ENCODE peak calls at places on chromosomes 16 and 17, in six cellular contexts. One of them, this sample, is unnamed.

GRCh38 chr16:85519540-85520231 is 93.4 kb upstream of the GSE1 start:
- DNase-seq in BE2C: no peak
- DNase-seq in heart right ventricle: no peak
- DNase-seq in effector memory CD4-positive, alpha-beta T cell: no peak
- DNase-seq in ovary: no peak
- DNase-seq in endodermal cell: no peak
- DNase-seq in this sample: no peak

GRCh38 chr17:1188812-1189211 is 9.0 kb upstream of the ABR start:
- DNase-seq in BE2C: no peak
- DNase-seq in heart right ventricle: peak
- DNase-seq in effector memory CD4-positive, alpha-beta T cell: no peak
- DNase-seq in ovary: peak
- DNase-seq in endodermal cell: no peak
- DNase-seq in this sample: peak

GRCh38 chr16:87216824-87217205 is 100.4 kb downstream of the C16orf95 start:
- DNase-seq in BE2C: no peak
- DNase-seq in heart right ventricle: no peak
- DNase-seq in effector memory CD4-positive, alpha-beta T cell: no peak
- DNase-seq in ovary: no peak
- DNase-seq in endodermal cell: no peak
- DNase-seq in this sample: no peak

GRCh38 chr16:89172901-89173628 is 1.5 kb downstream of the CDH15 start:
- DNase-seq in BE2C: no peak
- DNase-seq in heart right ventricle: no peak
- DNase-seq in effector memory CD4-positive, alpha-beta T cell: no peak
- DNase-seq in ovary: no peak
- DNase-seq in endodermal cell: no peak
- DNase-seq in this sample: no peak

GRCh38 chr17:1705004-1705403 is 5.2 kb downstream of the TLCD2 start:
- DNase-seq in BE2C: no peak
- DNase-seq in heart right ventricle: no peak
- DNase-seq in effector memory CD4-positive, alpha-beta T cell: no peak
- DNase-seq in ovary: no peak
- DNase-seq in endodermal cell: no peak
- DNase-seq in this sample: no peak

GRCh38 chr16:69112285-69113129 is 7.1 kb downstream of the HAS3 start:
- DNase-seq in BE2C: peak
- DNase-seq in heart right ventricle: peak
- DNase-seq in effector memory CD4-positive, alpha-beta T cell: no peak
- DNase-seq in ovary: no peak
- DNase-seq in endodermal cell: peak
- DNase-seq in this sample: peak

GRCh38 chr17:63932008-63932561 is at the start of gene CD79B:
- DNase-seq in BE2C: no peak
- DNase-seq in heart right ventricle: peak
- DNase-seq in effector memory CD4-positive, alpha-beta T cell: no peak
- DNase-seq in ovary: no peak
- DNase-seq in endodermal cell: no peak
- DNase-seq in this sample: no peak

GRCh38 chr17:37490638-37491614 is 1.2 kb downstream of the DUSP14 start:
- DNase-seq in BE2C: no peak
- DNase-seq in heart right ventricle: peak
- DNase-seq in effector memory CD4-positive, alpha-beta T cell: no peak
- DNase-seq in ovary: peak
- DNase-seq in endodermal cell: peak
- DNase-seq in this sample: peak

GRCh38 chr16:12868169-12868568 is 33.2 kb upstream of the SHISA9 start:
- DNase-seq in BE2C: no peak
- DNase-seq in heart right ventricle: no peak
- DNase-seq in effector memory CD4-positive, alpha-beta T cell: no peak
- DNase-seq in ovary: no peak
- DNase-seq in endodermal cell: no peak
- DNase-seq in this sample: no peak

GRCh38 chr16:88505405-88506082 is 52.5 kb downstream of the ZFPM1 start:
- DNase-seq in BE2C: peak
- DNase-seq in heart right ventricle: no peak
- DNase-seq in effector memory CD4-positive, alpha-beta T cell: peak
- DNase-seq in ovary: peak
- DNase-seq in endodermal cell: peak
- DNase-seq in this sample: no peak

GRCh38 chr17:2125013-2125535 is 70.2 kb downstream of the HIC1 start:
- DNase-seq in BE2C: no peak
- DNase-seq in heart right ventricle: no peak
- DNase-seq in effector memory CD4-positive, alpha-beta T cell: no peak
- DNase-seq in ovary: no peak
- DNase-seq in endodermal cell: peak
- DNase-seq in this sample: peak

GRCh38 chr16:56931253-56931768 is 631 bp upstream of the HERPUD1 start:
- DNase-seq in BE2C: no peak
- DNase-seq in heart right ventricle: peak
- DNase-seq in effector memory CD4-positive, alpha-beta T cell: no peak
- DNase-seq in ovary: peak
- DNase-seq in endodermal cell: no peak
- DNase-seq in this sample: no peak

GRCh38 chr16:57775661-57776469 is 26.4 kb downstream of the KIFC3 start:
- DNase-seq in BE2C: peak
- DNase-seq in heart right ventricle: no peak
- DNase-seq in effector memory CD4-positive, alpha-beta T cell: no peak
- DNase-seq in ovary: no peak
- DNase-seq in endodermal cell: peak
- DNase-seq in this sample: no peak

GRCh38 chr17:47660064-47660492 is 10.4 kb downstream of the KPNB1 start:
- DNase-seq in BE2C: no peak
- DNase-seq in heart right ventricle: no peak
- DNase-seq in effector memory CD4-positive, alpha-beta T cell: no peak
- DNase-seq in ovary: no peak
- DNase-seq in endodermal cell: no peak
- DNase-seq in this sample: no peak

GRCh38 chr16:7744546-7745294 is 412.1 kb downstream of the RBFOX1 start:
- DNase-seq in BE2C: no peak
- DNase-seq in heart right ventricle: no peak
- DNase-seq in effector memory CD4-positive, alpha-beta T cell: no peak
- DNase-seq in ovary: no peak
- DNase-seq in endodermal cell: no peak
- DNase-seq in this sample: no peak

GRCh38 chr16:66858740-66859396 is 14.7 kb downstream of the CA7 start:
- DNase-seq in BE2C: peak
- DNase-seq in heart right ventricle: peak
- DNase-seq in effector memory CD4-positive, alpha-beta T cell: no peak
- DNase-seq in ovary: no peak
- DNase-seq in endodermal cell: peak
- DNase-seq in this sample: peak

GRCh38 chr16:28321700-28322411 is 29.5 kb downstream of the SBK1 start:
- DNase-seq in BE2C: peak
- DNase-seq in heart right ventricle: no peak
- DNase-seq in effector memory CD4-positive, alpha-beta T cell: no peak
- DNase-seq in ovary: no peak
- DNase-seq in endodermal cell: peak
- DNase-seq in this sample: peak

GRCh38 chr16:67847064-67847861 is at the start of gene CENPT:
- DNase-seq in BE2C: peak
- DNase-seq in heart right ventricle: peak
- DNase-seq in effector memory CD4-positive, alpha-beta T cell: no peak
- DNase-seq in ovary: no peak
- DNase-seq in endodermal cell: peak
- DNase-seq in this sample: peak

GRCh38 chr16:18801197-18801972 is at the start of gene ARL6IP1:
- DNase-seq in BE2C: peak
- DNase-seq in heart right ventricle: peak
- DNase-seq in effector memory CD4-positive, alpha-beta T cell: peak
- DNase-seq in ovary: peak
- DNase-seq in endodermal cell: peak
- DNase-seq in this sample: peak

GRCh38 chr17:58377005-58377660 is 25.1 kb upstream of the SUPT4H1 start:
- DNase-seq in BE2C: no peak
- DNase-seq in heart right ventricle: no peak
- DNase-seq in effector memory CD4-positive, alpha-beta T cell: no peak
- DNase-seq in ovary: no peak
- DNase-seq in endodermal cell: peak
- DNase-seq in this sample: no peak

DNA sequence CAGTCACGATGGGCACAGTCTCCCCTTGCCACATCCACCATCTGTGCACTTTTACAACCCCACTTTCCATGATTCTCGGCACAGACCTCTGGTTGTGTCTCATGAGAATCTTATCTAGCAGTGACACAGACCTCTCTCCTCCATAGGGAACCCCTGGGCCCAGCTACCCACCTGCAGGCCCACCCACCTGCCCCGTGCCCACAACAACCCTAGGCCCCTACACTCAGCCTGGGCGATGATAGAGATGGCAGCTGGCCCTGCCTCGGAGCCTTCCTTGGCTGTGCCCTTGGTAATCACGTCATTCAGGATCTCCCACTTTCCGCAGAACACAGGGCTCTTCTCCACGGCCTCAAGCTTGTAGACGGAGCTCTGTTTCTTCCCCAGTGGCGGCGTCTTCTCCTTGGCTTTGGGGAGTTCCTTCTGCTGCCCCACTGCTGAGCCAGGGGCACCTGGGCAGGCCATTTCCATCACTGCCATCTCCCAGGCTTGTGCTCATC is 26.5 kb downstream of the MAP3K14 start:
- DNase-seq in BE2C: no peak
- DNase-seq in heart right ventricle: no peak
- DNase-seq in effector memory CD4-positive, alpha-beta T cell: no peak
- DNase-seq in ovary: no peak
- DNase-seq in endodermal cell: no peak
- DNase-seq in this sample: no peak
- H3K4me3 ChIP-seq in BE2C: no peak
- H3K4me3 ChIP-seq in heart right ventricle: no peak
- H3K4me3 ChIP-seq in effector memory CD4-positive, alpha-beta T cell: no peak
- H3K4me3 ChIP-seq in ovary: no peak
- H3K4me3 ChIP-seq in endodermal cell: no peak
- H3K4me3 ChIP-seq in this sample: no peak

DNA sequence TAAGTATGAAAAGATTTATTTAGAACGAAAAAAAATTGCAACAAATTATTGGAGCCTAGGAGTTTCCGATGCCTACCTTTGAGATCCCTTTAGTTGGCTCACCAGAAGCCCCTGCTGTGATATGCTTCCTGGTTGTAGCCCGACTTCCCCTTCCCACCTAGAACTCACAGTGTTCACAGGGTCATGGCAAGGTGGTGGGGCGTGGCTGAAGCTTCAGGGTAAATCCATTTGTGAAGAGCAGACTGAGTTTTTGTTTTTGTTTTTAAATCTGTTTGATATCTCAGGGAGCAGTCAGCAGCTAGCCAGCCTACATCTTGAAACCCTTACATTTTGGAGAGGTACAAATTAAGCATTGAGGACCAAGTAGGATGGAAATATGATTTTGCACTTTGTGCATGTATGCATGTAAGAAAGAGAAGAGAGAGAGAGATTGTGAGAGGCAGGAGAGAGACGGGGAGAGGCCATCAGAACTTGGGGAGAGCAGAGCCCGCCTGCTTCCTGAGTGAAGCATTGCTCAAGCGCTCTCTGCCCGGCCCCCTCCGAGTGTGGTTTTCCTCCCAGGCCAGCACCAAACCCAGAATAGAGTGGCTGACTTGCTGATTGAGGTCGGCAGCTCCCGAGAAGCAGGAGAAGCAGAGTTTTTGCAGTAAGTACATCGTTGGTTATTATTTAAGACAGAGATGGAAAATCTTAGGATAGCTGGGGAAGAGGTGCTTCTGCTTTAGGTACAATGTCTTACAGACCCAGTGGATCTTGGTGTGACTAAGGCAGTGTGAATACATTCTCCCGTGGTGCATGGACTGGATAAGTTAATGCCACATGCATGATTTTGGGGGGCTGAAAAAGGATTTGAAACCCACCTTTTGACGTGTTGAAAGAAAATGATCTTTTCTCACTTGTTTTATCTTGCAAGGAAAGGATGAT is 64.2 kb downstream of the SPECC1 start:
- DNase-seq in BE2C: no peak
- DNase-seq in heart right ventricle: peak
- DNase-seq in effector memory CD4-positive, alpha-beta T cell: no peak
- DNase-seq in ovary: peak
- DNase-seq in endodermal cell: no peak
- DNase-seq in this sample: peak
- H3K4me3 ChIP-seq in BE2C: no peak
- H3K4me3 ChIP-seq in heart right ventricle: peak
- H3K4me3 ChIP-seq in effector memory CD4-positive, alpha-beta T cell: no peak
- H3K4me3 ChIP-seq in ovary: no peak
- H3K4me3 ChIP-seq in endodermal cell: no peak
- H3K4me3 ChIP-seq in this sample: no peak

DNA sequence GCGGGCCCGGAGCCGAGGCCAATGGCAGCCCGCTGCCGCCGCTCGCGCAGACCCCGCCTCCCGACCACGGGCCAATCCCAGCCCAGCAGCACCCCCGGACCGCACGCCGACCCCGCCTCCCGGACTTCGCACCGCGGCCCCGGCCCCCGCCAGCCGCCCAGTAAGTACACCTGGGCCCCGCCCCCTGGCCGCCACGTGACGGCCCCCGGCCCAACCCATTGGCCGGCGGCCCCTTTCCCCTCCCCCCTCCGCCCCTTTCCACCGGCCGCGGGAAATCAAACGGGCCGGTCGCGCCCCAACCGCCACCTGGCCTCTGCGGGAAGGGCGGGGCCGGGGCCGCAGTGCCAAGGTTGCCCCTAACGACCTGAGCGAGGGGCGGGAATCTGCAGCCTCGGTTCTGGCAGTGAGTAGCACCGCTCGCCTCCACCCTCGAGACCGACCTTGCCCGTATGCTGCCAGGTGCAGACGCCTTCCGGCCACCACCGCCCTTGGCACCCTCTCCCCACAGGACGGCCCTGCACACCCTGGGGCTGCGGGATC is at the start of gene YBX2:
- DNase-seq in BE2C: peak
- DNase-seq in heart right ventricle: peak
- DNase-seq in effector memory CD4-positive, alpha-beta T cell: peak
- DNase-seq in ovary: peak
- DNase-seq in endodermal cell: peak
- DNase-seq in this sample: no peak
- H3K4me3 ChIP-seq in BE2C: no peak
- H3K4me3 ChIP-seq in heart right ventricle: peak
- H3K4me3 ChIP-seq in effector memory CD4-positive, alpha-beta T cell: peak
- H3K4me3 ChIP-seq in ovary: peak
- H3K4me3 ChIP-seq in endodermal cell: peak
- H3K4me3 ChIP-seq in this sample: no peak

DNA sequence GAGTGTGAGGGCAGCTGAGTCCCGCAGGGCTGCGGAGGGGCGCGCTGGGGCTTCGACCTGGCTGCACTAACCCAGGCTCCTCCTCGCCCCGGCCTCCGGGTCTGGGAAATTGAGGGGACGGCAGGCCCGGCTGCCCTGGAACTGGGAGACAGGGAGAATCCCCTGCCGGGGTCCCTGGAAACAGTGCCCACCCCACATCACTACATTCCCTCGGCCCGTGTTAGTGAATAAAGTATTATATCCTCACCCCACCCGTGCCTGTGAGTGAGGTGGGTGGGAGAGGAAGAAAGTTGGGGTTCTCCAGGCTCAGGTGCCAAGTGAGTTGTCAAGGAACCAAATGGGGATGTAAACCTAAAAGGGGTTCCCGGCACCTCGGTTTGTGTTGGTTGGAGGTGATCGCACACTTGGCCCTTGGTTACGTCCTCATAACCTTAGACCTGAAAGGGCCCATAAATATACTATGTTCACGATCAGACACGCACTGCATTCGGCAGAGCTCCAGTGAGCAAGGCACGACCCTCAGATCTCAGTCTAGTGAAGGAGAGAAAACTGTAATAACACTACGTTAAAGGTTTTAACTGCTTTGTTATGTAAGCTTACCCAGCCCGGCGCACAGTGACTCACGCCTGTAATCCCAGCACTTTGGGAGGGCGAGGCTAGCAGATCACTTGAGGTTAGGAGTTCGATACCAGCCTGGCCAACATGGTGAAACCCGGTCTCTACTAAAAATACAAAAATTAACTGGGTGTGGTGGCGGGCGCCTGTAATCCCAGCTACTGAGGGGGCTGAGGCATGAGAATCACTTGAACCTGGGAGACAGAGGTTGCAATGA is 11.2 kb downstream of the ZNF771 start:
- DNase-seq in BE2C: no peak
- DNase-seq in heart right ventricle: no peak
- DNase-seq in effector memory CD4-positive, alpha-beta T cell: no peak
- DNase-seq in ovary: no peak
- DNase-seq in endodermal cell: no peak
- DNase-seq in this sample: no peak
- H3K4me3 ChIP-seq in BE2C: peak
- H3K4me3 ChIP-seq in heart right ventricle: peak
- H3K4me3 ChIP-seq in effector memory CD4-positive, alpha-beta T cell: peak
- H3K4me3 ChIP-seq in ovary: peak
- H3K4me3 ChIP-seq in endodermal cell: peak
- H3K4me3 ChIP-seq in this sample: peak

This sample was measured in AG10803.